ENCODE peak calls at places on chromosomes 12 and 14, in six cellular contexts. M is Caco-2; D is fibroblast of the aortic adventitia; N is T-helper 2 cell; V is astrocyte of the spinal cord; U is effector CD4-positive, alpha-beta T cell. S is an unnamed sample.

GRCh38 chr14:54291491-54292191 is 105.2 kb upstream of the CDKN3 start:
- DNase-seq in M (peak), D (peak), N (no peak), V (peak), U (no peak), S (no peak)

GRCh38 chr14:55899531-55899930 is 218.7 kb upstream of the PELI2 start:
- DNase-seq in M (no peak), D (no peak), N (no peak), V (peak), U (no peak), S (no peak)

GRCh38 chr12:99223554-99223953 is 424.0 kb upstream of the GARIN6 start:
- DNase-seq in M (no peak), D (no peak), N (no peak), V (no peak), U (no peak), S (no peak)

GRCh38 chr12:121786441-121786825 is 7.1 kb downstream of the RHOF start:
- DNase-seq in M (peak), D (peak), N (peak), V (peak), U (peak), S (no peak)

GRCh38 chr12:1531654-1532366 is 62.6 kb downstream of the FBXL14 start:
- DNase-seq in M (no peak), D (no peak), N (no peak), V (no peak), U (no peak), S (no peak)

GRCh38 chr12:75959506-75959905 is 72.1 kb downstream of the PHLDA1 start:
- DNase-seq in M (no peak), D (no peak), N (no peak), V (no peak), U (no peak), S (no peak)

GRCh38 chr14:22040781-22041125 is 367.1 kb upstream of the OR4E1 start:
- DNase-seq in M (no peak), D (no peak), N (no peak), V (no peak), U (no peak), S (no peak)

GRCh38 chr12:15939111-15939510 is 28.0 kb downstream of the DERA start:
- DNase-seq in M (no peak), D (no peak), N (no peak), V (no peak), U (no peak), S (no peak)

GRCh38 chr12:1877169-1877878 is 41.1 kb downstream of the CACNA2D4 start:
- DNase-seq in M (no peak), D (no peak), N (no peak), V (no peak), U (no peak), S (no peak)

GRCh38 chr12:51192284-51192671 is 19.3 kb upstream of the TFCP2 start:
- DNase-seq in M (no peak), D (no peak), N (no peak), V (no peak), U (no peak), S (no peak)

GRCh38 chr12:84134797-84135366 is 777.7 kb downstream of the SLC6A15 start:
- DNase-seq in M (no peak), D (no peak), N (no peak), V (no peak), U (no peak), S (no peak)

GRCh38 chr12:74899031-74899829 is 310.4 kb downstream of the KCNC2 start:
- DNase-seq in M (no peak), D (peak), N (no peak), V (no peak), U (no peak), S (no peak)

GRCh38 chr12:77054856-77055255 is 10.5 kb downstream of the E2F7 start:
- DNase-seq in M (no peak), D (peak), N (no peak), V (no peak), U (no peak), S (no peak)

GRCh38 chr14:27528328-27528727 is 930.5 kb upstream of the NOVA1 start:
- DNase-seq in M (no peak), D (peak), N (no peak), V (peak), U (no peak), S (peak)

GRCh38 chr12:31315089-31315725 is 10.7 kb downstream of the SINHCAF start:
- DNase-seq in M (no peak), D (no peak), N (no peak), V (no peak), U (no peak), S (no peak)

GRCh38 chr12:31324845-31325523 is 966 bp downstream of the SINHCAF start:
- DNase-seq in M (peak), D (peak), N (peak), V (peak), U (peak), S (peak)

GRCh38 chr14:100883789-100884101 is 19.8 kb downstream of the RTL1 start:
- DNase-seq in M (no peak), D (no peak), N (no peak), V (no peak), U (no peak), S (no peak)

GRCh38 chr12:50275545-50275944 is 7.8 kb downstream of the LIMA1 start:
- DNase-seq in M (no peak), D (peak), N (no peak), V (no peak), U (no peak), S (no peak)

GRCh38 chr14:81400852-81401251 is 728 bp upstream of the STON2 start:
- DNase-seq in M (peak), D (peak), N (no peak), V (peak), U (no peak), S (no peak)

S was measured in pons.